ENCODE peak calls at places on chromosomes 7 and 10, in nine cellular contexts. V is psoas muscle, R is left lung, L is IMR-90, P is ovary, S is colonic mucosa, T is esophagus squamous epithelium, Y is hepatocyte, B is upper lobe of right lung. H is an unnamed sample. For H3K4me1, the result is how much of the 10 kb centered on the place peaks cover.

GRCh38 chr10:71083457-71083975 is 128.9 kb upstream of the UNC5B start:
- DNase-seq in Y (no peak), R (no peak), B (peak), L (no peak), P (no peak), V (no peak), T (no peak), S (peak), H (peak)

GRCh38 chr7:113267271-113267670 is 148.9 kb upstream of the SMIM30 start:
- DNase-seq in S (no peak), P (no peak), Y (no peak), B (no peak), R (no peak), T (no peak), L (peak), V (no peak), H (no peak)

GRCh38 chr7:4748267-4748666 is 27.2 kb upstream of the AP5Z1 start:
- DNase-seq in T (no peak), R (no peak), P (no peak), V (no peak), L (no peak), S (no peak), Y (no peak), B (no peak), H (no peak)

GRCh38 chr10:102713483-102713813 is 749 bp downstream of the ARL3 start:
- DNase-seq in V (no peak), L (peak), Y (no peak), S (no peak), P (no peak), T (no peak), R (no peak), B (no peak), H (no peak)

GRCh38 chr7:17041324-17041723 is 159.5 kb upstream of the AGR3 start:
- DNase-seq in S (no peak), B (no peak), V (no peak), L (peak), T (no peak), R (no peak), Y (no peak), P (no peak), H (no peak)

GRCh38 chr10:120607016-120607709 is 150.1 kb downstream of the PLPP4 start:
- DNase-seq in S (no peak), P (no peak), V (no peak), Y (no peak), B (no peak), R (no peak), T (no peak), L (peak), H (no peak)

GRCh38 chr7:132402751-132403245 is 173.5 kb downstream of the PLXNA4 start:
- DNase-seq in L (no peak), Y (no peak), V (no peak), T (no peak), B (no peak), P (peak), R (no peak), S (no peak), H (no peak)

GRCh38 chr10:92291921-92292860 is 1.2 kb downstream of the MARCHF5 start:
- DNase-seq in T (no peak), P (peak), S (peak), V (peak), R (no peak), B (peak), Y (peak), L (peak), H (peak)

GRCh38 chr10:106582291-106582690 is 582.2 kb downstream of the SORCS1 start:
- DNase-seq in P (no peak), Y (no peak), B (no peak), T (no peak), S (no peak), V (no peak), R (no peak), L (peak), H (no peak)

GRCh38 chr10:106566871-106567270 is 597.6 kb downstream of the SORCS1 start:
- DNase-seq in Y (no peak), R (no peak), P (no peak), B (no peak), V (no peak), L (no peak), T (no peak), S (no peak), H (no peak)

GRCh38 chr7:142539901-142540300 is 209.4 kb upstream of the PRSS1 start:
- DNase-seq in V (no peak), S (no peak), L (peak), B (no peak), P (no peak), T (no peak), Y (no peak), R (no peak), H (no peak)

GRCh38 chr10:43209651-43210141 is 57.2 kb downstream of the RASGEF1A start:
- DNase-seq in B (peak), V (peak), P (no peak), Y (no peak), T (no peak), L (no peak), S (no peak), R (peak), H (peak)

GRCh38 chr7:92988051-92988450 is 129.7 kb downstream of the SAMD9 start:
- DNase-seq in L (peak), P (no peak), R (no peak), T (no peak), Y (peak), B (no peak), S (no peak), V (no peak), H (no peak)

GRCh38 chr10:36469585-36469984 is 655.8 kb upstream of the ANKRD30A start:
- DNase-seq in R (no peak), Y (no peak), P (no peak), B (no peak), T (no peak), S (no peak), L (peak), V (no peak), H (no peak)

GRCh38 chr7:140231779-140232491 is 55.2 kb upstream of the KDM7A start:
- DNase-seq in L (no peak), R (no peak), Y (no peak), V (no peak), T (no peak), B (no peak), P (no peak), S (peak), H (peak)

GRCh38 chr7:139328375-139328774 is 12.8 kb upstream of the FMC1 start:
- DNase-seq in L (peak), Y (no peak), T (no peak), V (no peak), R (no peak), B (no peak), P (no peak), S (no peak), H (no peak)

DNA sequence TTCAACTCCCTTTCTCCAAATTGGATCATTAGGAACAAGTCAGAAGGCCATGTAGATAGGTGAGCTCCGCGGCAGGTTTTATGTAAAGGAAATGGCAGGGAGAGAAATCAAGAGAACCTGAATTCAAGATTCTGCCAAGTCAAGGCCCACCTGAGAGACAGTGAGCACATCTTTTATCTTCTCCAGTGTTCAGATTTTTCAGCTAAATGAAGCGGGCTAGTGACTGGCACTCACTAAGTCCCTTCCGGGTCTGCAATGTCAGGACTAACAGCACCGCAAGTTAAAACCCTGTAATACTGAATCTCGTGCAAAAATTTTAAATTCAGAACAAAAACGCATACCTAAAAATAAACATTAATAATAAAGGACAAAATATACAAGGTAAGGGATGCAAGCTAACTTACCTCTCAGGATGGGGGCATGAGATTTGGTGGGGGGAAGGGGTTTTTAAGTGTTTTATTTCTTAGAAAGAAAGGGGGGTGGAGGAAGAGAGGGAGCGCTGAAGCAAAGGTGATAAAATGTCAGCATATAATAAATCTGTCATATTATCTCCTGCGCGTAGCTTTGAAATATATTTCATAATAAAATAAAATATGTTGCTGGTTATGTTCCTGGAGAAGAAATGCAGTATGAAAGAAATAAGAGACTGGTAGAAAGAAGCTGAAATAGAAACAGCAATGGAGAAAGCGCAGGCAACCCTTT is 17.5 kb downstream of the TCAF1 start:
- DNase-seq in B (no peak), R (no peak), V (no peak), P (no peak), T (no peak), S (no peak), Y (no peak), L (no peak), H (no peak)
- H3K4me3 ChIP-seq in B (peak), R (peak), V (peak), P (peak), T (peak), S (peak), Y (peak), L (peak), H (peak)

DNA sequence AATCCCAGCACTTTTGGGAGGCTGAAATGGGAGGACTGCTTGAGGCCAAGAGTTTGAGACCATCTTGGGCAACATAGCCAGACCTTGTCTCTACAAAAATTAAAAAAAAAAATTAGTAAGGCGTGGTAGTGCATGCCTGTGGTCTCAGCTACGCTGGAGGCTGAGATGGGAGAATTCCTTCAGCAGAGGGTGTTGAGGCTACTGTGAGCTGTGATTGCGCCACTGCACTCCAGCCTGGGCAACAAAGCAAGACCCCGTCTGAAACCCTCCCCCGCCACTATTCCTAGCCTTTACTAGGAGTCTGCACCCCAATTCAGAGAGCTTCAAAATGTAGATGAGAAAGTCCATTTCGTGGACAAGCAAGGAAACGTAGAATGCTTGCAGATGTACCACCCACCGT is 95.2 kb downstream of the PRPF18 start:
- DNase-seq in V (no peak), Y (no peak), L (no peak), R (no peak), P (no peak), B (no peak), T (no peak), S (no peak), H (no peak)
- H3K4me1 ChIP-seq in V (under half), Y (under half), L (under half), R (under half), P (under half), B (under half), T (under half), S (under half), H (under half)

DNA sequence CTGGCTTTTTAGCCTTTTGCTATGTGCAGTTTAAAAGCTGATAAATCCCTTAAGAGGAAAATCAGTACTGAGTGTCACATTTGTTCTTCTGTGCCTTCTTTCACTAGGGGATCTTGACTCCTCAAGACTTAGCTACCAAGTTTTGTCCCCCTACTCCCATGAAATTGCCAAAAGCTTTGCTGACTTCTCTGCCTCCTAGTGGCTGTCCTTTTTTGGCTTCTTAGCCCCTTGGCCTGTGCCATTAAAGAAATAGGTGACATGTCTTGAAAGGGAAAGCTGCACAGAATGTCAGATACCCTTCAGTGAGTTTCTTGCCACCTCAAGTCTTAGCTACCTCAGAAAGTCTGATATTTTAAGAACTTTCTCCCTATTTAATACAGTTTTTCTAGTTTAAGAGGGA is 10.5 kb downstream of the MKLN1 start:
- DNase-seq in T (no peak), L (no peak), B (no peak), Y (no peak), V (no peak), R (no peak), P (no peak), S (no peak), H (no peak)
- TF ChIP-seq CTCF in T (no peak), L (no peak), B (no peak), Y (no peak), V (no peak), R (no peak), P (no peak), S (no peak), H (peak)

GRCh38 chr7:77679608-77680007 is 16.7 kb upstream of the RSBN1L start:
- DNase-seq in T (no peak), V (no peak), S (no peak), L (no peak), R (no peak), P (no peak), Y (peak), B (no peak), H (no peak)
- H3K4me3 ChIP-seq in T (no peak), V (no peak), S (no peak), L (no peak), R (no peak), P (no peak), Y (no peak), B (no peak), H (no peak)

GRCh38 chr7:47378728-47379395 is 203.0 kb downstream of the TNS3 start:
- DNase-seq in V (peak), S (no peak), R (no peak), P (no peak), B (peak), L (no peak), T (no peak), Y (no peak), H (no peak)

GRCh38 chr7:47379629-47380324 is 202.1 kb downstream of the TNS3 start:
- DNase-seq in L (peak), T (no peak), B (peak), P (peak), R (peak), S (peak), Y (peak), V (peak), H (peak)

GRCh38 chr7:47381132-47381495 is 200.8 kb downstream of the TNS3 start:
- DNase-seq in Y (no peak), P (no peak), B (no peak), L (no peak), S (no peak), V (no peak), R (no peak), T (no peak), H (no peak)

GRCh38 chr7:47382200-47382599 is 199.7 kb downstream of the TNS3 start:
- DNase-seq in S (no peak), P (no peak), V (peak), B (no peak), Y (no peak), R (no peak), L (no peak), T (no peak), H (no peak)

DNA sequence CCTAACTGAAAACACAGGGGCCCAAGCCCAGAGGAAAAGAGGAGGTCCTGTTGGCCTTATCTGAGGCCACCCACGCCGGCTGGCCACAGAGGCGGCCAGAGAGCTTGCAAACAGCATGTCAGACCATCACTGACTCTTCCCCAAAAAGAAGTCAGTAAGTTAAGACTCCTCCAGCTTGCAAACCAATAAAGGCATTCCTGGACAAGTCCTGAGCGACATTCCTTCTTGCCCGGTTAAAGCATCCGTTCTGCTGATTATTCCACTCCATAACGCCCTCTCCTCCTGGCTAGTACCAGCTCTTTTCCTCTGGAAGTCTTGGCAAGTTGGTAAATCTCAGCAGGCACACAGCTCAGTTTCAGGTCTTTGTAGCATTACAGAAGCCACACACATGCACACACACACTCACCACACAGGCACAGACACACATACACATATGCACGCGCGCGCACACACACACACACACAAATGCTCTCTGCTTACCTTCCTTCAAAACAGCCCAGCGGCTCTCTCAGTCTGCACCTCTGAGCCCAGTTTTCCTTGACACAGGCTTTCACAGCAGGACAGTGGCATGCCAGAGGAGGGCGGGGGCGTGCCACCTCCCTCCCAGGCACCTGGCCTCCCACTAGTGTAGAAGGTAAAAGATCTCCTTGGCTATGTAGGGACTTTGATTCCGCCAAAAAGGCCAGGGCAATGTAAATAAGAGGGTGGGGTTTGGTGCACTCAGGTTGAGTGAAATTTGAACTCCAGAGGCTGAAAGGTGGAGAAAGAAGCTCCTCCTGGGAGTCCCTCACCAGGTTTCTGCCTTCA is 201.4 kb downstream of the TNS3 start:
- DNase-seq in S (peak), R (no peak), T (no peak), V (peak), P (peak), B (peak), Y (peak), L (peak), H (peak)
- H3K4me1 ChIP-seq in S (under half), R (under half), T (under half), V (under half), P (under half), B (under half), Y (under half), L (under half), H (under half)